ENCODE peak calls at places on chromosomes 13 and 19, in seven cellular contexts. One of them, this sample, is unnamed.

GRCh38 chr13:30334663-30335386 is 27.5 kb upstream of the KATNAL1 start:
- DNase-seq in heart left ventricle: no peak
- DNase-seq in progenitor cell of endocrine pancreas: no peak
- DNase-seq in posterior cingulate gyrus: no peak
- DNase-seq in stimulated activated CD8-positive, alpha-beta memory T cell treated with anti-CD3 and anti-CD28 coated beads, Interleukin-7, amount 100 ng/mL, for 1 hour: no peak
- DNase-seq in stimulated activated CD4-positive, alpha-beta T cell treated with anti-CD3 and anti-CD28 coated beads, Interleukin-2, amount 100 ng/mL, for 48 hours: no peak
- DNase-seq in mammary epithelial cell: no peak
- DNase-seq in this sample: no peak

GRCh38 chr13:78098249-78098648 is 179.6 kb upstream of the EDNRB start:
- DNase-seq in heart left ventricle: no peak
- DNase-seq in progenitor cell of endocrine pancreas: no peak
- DNase-seq in posterior cingulate gyrus: no peak
- DNase-seq in stimulated activated CD8-positive, alpha-beta memory T cell treated with anti-CD3 and anti-CD28 coated beads, Interleukin-7, amount 100 ng/mL, for 1 hour: no peak
- DNase-seq in stimulated activated CD4-positive, alpha-beta T cell treated with anti-CD3 and anti-CD28 coated beads, Interleukin-2, amount 100 ng/mL, for 48 hours: no peak
- DNase-seq in mammary epithelial cell: no peak
- DNase-seq in this sample: no peak

GRCh38 chr13:29791997-29792775 is 58.2 kb downstream of the UBL3 start:
- DNase-seq in heart left ventricle: no peak
- DNase-seq in progenitor cell of endocrine pancreas: no peak
- DNase-seq in posterior cingulate gyrus: no peak
- DNase-seq in stimulated activated CD8-positive, alpha-beta memory T cell treated with anti-CD3 and anti-CD28 coated beads, Interleukin-7, amount 100 ng/mL, for 1 hour: no peak
- DNase-seq in stimulated activated CD4-positive, alpha-beta T cell treated with anti-CD3 and anti-CD28 coated beads, Interleukin-2, amount 100 ng/mL, for 48 hours: no peak
- DNase-seq in mammary epithelial cell: no peak
- DNase-seq in this sample: no peak

GRCh38 chr13:112069063-112069726 is 2.2 kb downstream of the SOX1 start:
- DNase-seq in heart left ventricle: no peak
- DNase-seq in progenitor cell of endocrine pancreas: no peak
- DNase-seq in posterior cingulate gyrus: no peak
- DNase-seq in stimulated activated CD8-positive, alpha-beta memory T cell treated with anti-CD3 and anti-CD28 coated beads, Interleukin-7, amount 100 ng/mL, for 1 hour: no peak
- DNase-seq in stimulated activated CD4-positive, alpha-beta T cell treated with anti-CD3 and anti-CD28 coated beads, Interleukin-2, amount 100 ng/mL, for 48 hours: no peak
- DNase-seq in mammary epithelial cell: no peak
- DNase-seq in this sample: no peak

GRCh38 chr19:46717716-46718143 is 816 bp upstream of the PRKD2 start:
- DNase-seq in heart left ventricle: peak
- DNase-seq in progenitor cell of endocrine pancreas: no peak
- DNase-seq in posterior cingulate gyrus: no peak
- DNase-seq in stimulated activated CD8-positive, alpha-beta memory T cell treated with anti-CD3 and anti-CD28 coated beads, Interleukin-7, amount 100 ng/mL, for 1 hour: no peak
- DNase-seq in stimulated activated CD4-positive, alpha-beta T cell treated with anti-CD3 and anti-CD28 coated beads, Interleukin-2, amount 100 ng/mL, for 48 hours: no peak
- DNase-seq in mammary epithelial cell: no peak
- DNase-seq in this sample: no peak

GRCh38 chr19:42021185-42021584 is 27.2 kb upstream of the ATP1A3 start:
- DNase-seq in heart left ventricle: no peak
- DNase-seq in progenitor cell of endocrine pancreas: no peak
- DNase-seq in posterior cingulate gyrus: no peak
- DNase-seq in stimulated activated CD8-positive, alpha-beta memory T cell treated with anti-CD3 and anti-CD28 coated beads, Interleukin-7, amount 100 ng/mL, for 1 hour: no peak
- DNase-seq in stimulated activated CD4-positive, alpha-beta T cell treated with anti-CD3 and anti-CD28 coated beads, Interleukin-2, amount 100 ng/mL, for 48 hours: no peak
- DNase-seq in mammary epithelial cell: no peak
- DNase-seq in this sample: no peak

GRCh38 chr19:53878786-53879144 is 3.2 kb upstream of the PRKCG start:
- DNase-seq in heart left ventricle: no peak
- DNase-seq in progenitor cell of endocrine pancreas: no peak
- DNase-seq in posterior cingulate gyrus: no peak
- DNase-seq in stimulated activated CD8-positive, alpha-beta memory T cell treated with anti-CD3 and anti-CD28 coated beads, Interleukin-7, amount 100 ng/mL, for 1 hour: no peak
- DNase-seq in stimulated activated CD4-positive, alpha-beta T cell treated with anti-CD3 and anti-CD28 coated beads, Interleukin-2, amount 100 ng/mL, for 48 hours: no peak
- DNase-seq in mammary epithelial cell: no peak
- DNase-seq in this sample: no peak

GRCh38 chr19:36340786-36341386 is 38.1 kb downstream of the ZFP14 start:
- DNase-seq in heart left ventricle: no peak
- DNase-seq in progenitor cell of endocrine pancreas: no peak
- DNase-seq in posterior cingulate gyrus: no peak
- DNase-seq in stimulated activated CD8-positive, alpha-beta memory T cell treated with anti-CD3 and anti-CD28 coated beads, Interleukin-7, amount 100 ng/mL, for 1 hour: no peak
- DNase-seq in stimulated activated CD4-positive, alpha-beta T cell treated with anti-CD3 and anti-CD28 coated beads, Interleukin-2, amount 100 ng/mL, for 48 hours: no peak
- DNase-seq in mammary epithelial cell: no peak
- DNase-seq in this sample: no peak

GRCh38 chr19:18049390-18049789 is 37.3 kb downstream of the IL12RB1 start:
- DNase-seq in heart left ventricle: peak
- DNase-seq in progenitor cell of endocrine pancreas: no peak
- DNase-seq in posterior cingulate gyrus: peak
- DNase-seq in stimulated activated CD8-positive, alpha-beta memory T cell treated with anti-CD3 and anti-CD28 coated beads, Interleukin-7, amount 100 ng/mL, for 1 hour: no peak
- DNase-seq in stimulated activated CD4-positive, alpha-beta T cell treated with anti-CD3 and anti-CD28 coated beads, Interleukin-2, amount 100 ng/mL, for 48 hours: no peak
- DNase-seq in mammary epithelial cell: no peak
- DNase-seq in this sample: no peak

GRCh38 chr19:29324717-29325116 is 111.8 kb upstream of the UQCRFS1 start:
- DNase-seq in heart left ventricle: no peak
- DNase-seq in progenitor cell of endocrine pancreas: no peak
- DNase-seq in posterior cingulate gyrus: no peak
- DNase-seq in stimulated activated CD8-positive, alpha-beta memory T cell treated with anti-CD3 and anti-CD28 coated beads, Interleukin-7, amount 100 ng/mL, for 1 hour: no peak
- DNase-seq in stimulated activated CD4-positive, alpha-beta T cell treated with anti-CD3 and anti-CD28 coated beads, Interleukin-2, amount 100 ng/mL, for 48 hours: no peak
- DNase-seq in mammary epithelial cell: no peak
- DNase-seq in this sample: no peak

GRCh38 chr19:46373573-46374359 is 26.9 kb downstream of the PPP5C start:
- DNase-seq in heart left ventricle: peak
- DNase-seq in progenitor cell of endocrine pancreas: peak
- DNase-seq in posterior cingulate gyrus: peak
- DNase-seq in stimulated activated CD8-positive, alpha-beta memory T cell treated with anti-CD3 and anti-CD28 coated beads, Interleukin-7, amount 100 ng/mL, for 1 hour: no peak
- DNase-seq in stimulated activated CD4-positive, alpha-beta T cell treated with anti-CD3 and anti-CD28 coated beads, Interleukin-2, amount 100 ng/mL, for 48 hours: no peak
- DNase-seq in mammary epithelial cell: peak
- DNase-seq in this sample: no peak

GRCh38 chr19:29610574-29611271 is 4.6 kb downstream of the POP4 start:
- DNase-seq in heart left ventricle: peak
- DNase-seq in progenitor cell of endocrine pancreas: peak
- DNase-seq in posterior cingulate gyrus: peak
- DNase-seq in stimulated activated CD8-positive, alpha-beta memory T cell treated with anti-CD3 and anti-CD28 coated beads, Interleukin-7, amount 100 ng/mL, for 1 hour: peak
- DNase-seq in stimulated activated CD4-positive, alpha-beta T cell treated with anti-CD3 and anti-CD28 coated beads, Interleukin-2, amount 100 ng/mL, for 48 hours: peak
- DNase-seq in mammary epithelial cell: peak
- DNase-seq in this sample: peak

GRCh38 chr13:47672982-47673670 is 327.9 kb downstream of the SUCLA2 start:
- DNase-seq in heart left ventricle: no peak
- DNase-seq in progenitor cell of endocrine pancreas: no peak
- DNase-seq in posterior cingulate gyrus: no peak
- DNase-seq in stimulated activated CD8-positive, alpha-beta memory T cell treated with anti-CD3 and anti-CD28 coated beads, Interleukin-7, amount 100 ng/mL, for 1 hour: no peak
- DNase-seq in stimulated activated CD4-positive, alpha-beta T cell treated with anti-CD3 and anti-CD28 coated beads, Interleukin-2, amount 100 ng/mL, for 48 hours: no peak
- DNase-seq in mammary epithelial cell: peak
- DNase-seq in this sample: no peak

GRCh38 chr13:60671386-60671785 is 274.4 kb downstream of the TDRD3 start:
- DNase-seq in heart left ventricle: no peak
- DNase-seq in progenitor cell of endocrine pancreas: no peak
- DNase-seq in posterior cingulate gyrus: no peak
- DNase-seq in stimulated activated CD8-positive, alpha-beta memory T cell treated with anti-CD3 and anti-CD28 coated beads, Interleukin-7, amount 100 ng/mL, for 1 hour: no peak
- DNase-seq in stimulated activated CD4-positive, alpha-beta T cell treated with anti-CD3 and anti-CD28 coated beads, Interleukin-2, amount 100 ng/mL, for 48 hours: no peak
- DNase-seq in mammary epithelial cell: no peak
- DNase-seq in this sample: no peak

GRCh38 chr19:1853295-1854031 is 5.2 kb upstream of the REXO1 start:
- DNase-seq in heart left ventricle: peak
- DNase-seq in progenitor cell of endocrine pancreas: peak
- DNase-seq in posterior cingulate gyrus: peak
- DNase-seq in stimulated activated CD8-positive, alpha-beta memory T cell treated with anti-CD3 and anti-CD28 coated beads, Interleukin-7, amount 100 ng/mL, for 1 hour: peak
- DNase-seq in stimulated activated CD4-positive, alpha-beta T cell treated with anti-CD3 and anti-CD28 coated beads, Interleukin-2, amount 100 ng/mL, for 48 hours: peak
- DNase-seq in mammary epithelial cell: peak
- DNase-seq in this sample: no peak

GRCh38 chr13:40613192-40613818 is 53.1 kb downstream of the FOXO1 start:
- DNase-seq in heart left ventricle: no peak
- DNase-seq in progenitor cell of endocrine pancreas: no peak
- DNase-seq in posterior cingulate gyrus: no peak
- DNase-seq in stimulated activated CD8-positive, alpha-beta memory T cell treated with anti-CD3 and anti-CD28 coated beads, Interleukin-7, amount 100 ng/mL, for 1 hour: peak
- DNase-seq in stimulated activated CD4-positive, alpha-beta T cell treated with anti-CD3 and anti-CD28 coated beads, Interleukin-2, amount 100 ng/mL, for 48 hours: peak
- DNase-seq in mammary epithelial cell: no peak
- DNase-seq in this sample: no peak

GRCh38 chr19:41703602-41704293 is 4.7 kb upstream of the CEACAM5 start:
- DNase-seq in heart left ventricle: peak
- DNase-seq in progenitor cell of endocrine pancreas: no peak
- DNase-seq in posterior cingulate gyrus: no peak
- DNase-seq in stimulated activated CD8-positive, alpha-beta memory T cell treated with anti-CD3 and anti-CD28 coated beads, Interleukin-7, amount 100 ng/mL, for 1 hour: no peak
- DNase-seq in stimulated activated CD4-positive, alpha-beta T cell treated with anti-CD3 and anti-CD28 coated beads, Interleukin-2, amount 100 ng/mL, for 48 hours: no peak
- DNase-seq in mammary epithelial cell: no peak
- DNase-seq in this sample: no peak